ENCODE peak calls at places on chromosome 14, in seven cellular contexts. F, D, C, Q, R, W and A are unnamed samples.

GRCh38 chr14:49420201-49420600 is 166.0 kb downstream of the RPS29 start:
- DNase-seq in F (no peak), D (no peak), C (no peak), Q (no peak), R (no peak), W (no peak), A (no peak)

GRCh38 chr14:31265701-31266398 is 58.3 kb upstream of the HECTD1 start:
- DNase-seq in F (no peak), D (no peak), C (no peak), Q (peak), R (peak), W (no peak), A (no peak)

GRCh38 chr14:94426526-94426925 is 26.1 kb downstream of the SERPINA11 start:
- DNase-seq in F (no peak), D (no peak), C (no peak), Q (no peak), R (no peak), W (no peak), A (no peak)

GRCh38 chr14:76918176-76918750 is 92.1 kb downstream of the LRRC74A start:
- DNase-seq in F (peak), D (no peak), C (no peak), Q (no peak), R (no peak), W (no peak), A (peak)

GRCh38 chr14:68740798-68741480 is 51.9 kb downstream of the ZFP36L1 start:
- DNase-seq in F (no peak), D (no peak), C (no peak), Q (peak), R (no peak), W (no peak), A (no peak)

GRCh38 chr14:34227834-34228662 is 234.0 kb downstream of the SPTSSA start:
- DNase-seq in F (peak), D (peak), C (peak), Q (peak), R (peak), W (no peak), A (peak)

GRCh38 chr14:77043177-77043983 is 14.9 kb upstream of the IRF2BPL start:
- DNase-seq in F (no peak), D (no peak), C (no peak), Q (no peak), R (peak), W (peak), A (no peak)

GRCh38 chr14:31758941-31759340 is 197.7 kb downstream of the NUBPL start:
- DNase-seq in F (no peak), D (no peak), C (no peak), Q (no peak), R (no peak), W (no peak), A (no peak)

DNA sequence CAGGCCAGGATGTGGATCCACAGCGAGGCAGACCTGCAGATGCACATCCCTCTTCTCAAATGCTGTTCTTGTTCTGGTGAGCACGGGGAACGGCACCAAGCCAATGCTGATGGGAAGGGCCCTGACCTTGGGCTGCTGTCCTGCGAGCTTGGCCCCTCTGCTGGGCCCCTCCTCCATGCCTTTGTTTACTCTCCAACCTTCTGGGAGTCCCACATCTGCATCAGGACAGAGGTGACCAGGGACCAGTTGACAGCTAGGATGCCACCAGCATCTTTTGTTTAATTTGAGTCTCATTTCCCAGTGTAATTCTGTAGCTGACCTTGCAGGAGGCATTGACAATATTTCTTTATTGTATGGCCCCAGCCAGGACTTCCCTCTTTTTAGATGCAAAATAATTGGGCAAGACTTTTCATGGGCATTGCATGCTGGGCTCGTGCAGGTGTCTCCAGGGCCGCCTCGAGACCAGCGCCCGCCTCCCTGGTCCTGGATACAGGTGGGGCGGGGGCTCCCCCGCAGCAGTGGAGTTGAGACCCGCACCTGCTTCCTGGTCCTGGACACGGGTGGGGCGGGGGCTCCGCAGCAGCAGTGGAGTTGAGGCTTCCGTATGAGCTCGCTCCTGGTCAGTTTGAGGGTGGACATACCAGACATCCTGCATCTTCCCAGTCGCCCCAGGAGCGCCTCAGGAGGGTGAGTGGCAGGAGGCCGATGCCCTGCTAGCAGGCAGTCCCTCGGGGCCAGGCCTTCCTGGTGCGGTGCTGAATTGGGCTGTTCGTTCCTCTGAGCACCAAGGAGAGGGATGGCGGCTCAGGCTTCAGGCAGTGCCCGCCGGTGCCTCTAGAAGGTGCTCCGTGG is 11.4 kb downstream of the PACS2 start:
- DNase-seq in F (peak), D (no peak), C (no peak), Q (no peak), R (no peak), W (no peak), A (no peak)
- TF ChIP-seq JUND in F (no peak), D (no peak), C (no peak), Q (no peak), R (no peak), W (no peak), A (no peak)

DNA sequence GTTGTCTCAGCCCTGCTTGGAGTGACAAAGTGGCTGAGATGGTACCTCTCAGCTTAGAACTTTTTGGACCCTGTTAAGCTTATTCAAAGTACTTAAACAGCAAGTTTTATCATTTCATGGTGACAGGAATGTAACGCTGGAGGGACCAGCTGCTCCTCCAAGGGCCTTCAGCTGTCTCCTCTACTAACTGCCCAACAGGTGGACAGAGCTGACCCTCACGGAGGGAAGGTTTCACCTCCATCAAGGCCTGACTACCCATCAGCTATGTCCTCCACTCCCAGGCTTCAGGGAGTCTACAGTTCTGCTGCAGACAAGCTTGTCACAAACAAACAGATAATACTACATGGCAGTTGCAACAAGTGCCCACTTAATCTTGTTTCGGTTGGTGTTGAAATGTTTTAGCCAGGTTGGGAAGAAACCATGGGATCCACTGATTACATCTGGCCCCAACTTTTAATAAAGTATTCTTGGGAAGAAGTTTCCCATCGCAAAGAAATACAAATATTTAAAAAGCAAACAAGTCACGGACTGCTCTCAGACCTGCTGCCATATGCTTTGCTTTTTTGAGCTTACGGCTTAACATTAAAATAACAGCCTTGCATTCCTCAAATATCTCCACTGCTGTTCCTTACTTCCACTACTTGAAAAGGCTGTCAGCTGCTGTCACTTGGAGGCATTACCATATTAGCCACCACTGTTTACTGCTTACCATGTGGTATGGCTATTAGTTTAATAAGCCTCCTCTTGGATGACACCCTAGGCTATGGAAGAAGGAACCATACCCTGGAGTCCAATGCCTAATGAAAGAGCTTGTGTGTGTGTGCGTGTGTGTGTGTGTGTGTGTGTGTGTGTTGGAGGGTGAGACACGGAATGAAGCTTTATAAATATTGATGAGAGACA is 174.9 kb downstream of the TTC7B start:
- DNase-seq in F (no peak), D (no peak), C (no peak), Q (no peak), R (no peak), W (no peak), A (peak)
- TF ChIP-seq JUND in F (no peak), D (no peak), C (no peak), Q (no peak), R (no peak), W (no peak), A (no peak)

GRCh38 chr14:95830386-95830785 is 46.2 kb upstream of the TUNAR start:
- DNase-seq in F (no peak), D (no peak), C (peak), Q (no peak), R (no peak), W (no peak), A (no peak)

GRCh38 chr14:95832012-95832411 is 44.6 kb upstream of the TUNAR start:
- DNase-seq in F (no peak), D (no peak), C (peak), Q (no peak), R (no peak), W (no peak), A (no peak)

GRCh38 chr14:95828649-95829265 is 47.9 kb upstream of the TUNAR start:
- DNase-seq in F (no peak), D (no peak), C (no peak), Q (no peak), R (no peak), W (no peak), A (no peak)

GRCh38 chr14:95829321-95829720 is 47.3 kb upstream of the TUNAR start:
- DNase-seq in F (no peak), D (no peak), C (peak), Q (no peak), R (no peak), W (no peak), A (no peak)

DNA sequence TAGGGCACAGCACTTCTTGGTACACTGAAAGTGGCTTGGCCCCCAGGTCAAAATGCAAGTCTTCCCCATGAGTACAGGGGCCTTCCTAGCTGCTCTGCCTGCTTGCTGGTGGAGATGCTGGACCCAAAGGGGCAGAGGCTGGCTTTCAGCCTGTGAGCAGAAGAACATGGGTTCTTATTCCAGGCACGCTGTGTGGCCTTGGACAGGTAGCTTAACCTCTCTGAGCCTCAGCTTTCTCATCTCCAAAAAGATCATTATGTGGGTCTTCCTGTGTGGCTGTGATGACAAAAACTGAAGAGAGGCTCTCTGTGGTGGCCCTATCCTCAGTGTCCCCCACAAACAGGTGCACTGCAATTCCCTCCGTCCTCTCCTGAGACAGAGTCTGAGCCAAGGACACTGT is 45.6 kb upstream of the TUNAR start:
- DNase-seq in F (no peak), D (no peak), C (peak), Q (no peak), R (no peak), W (no peak), A (no peak)
- TF ChIP-seq JUND in F (no peak), D (no peak), C (no peak), Q (no peak), R (no peak), W (no peak), A (no peak)

GRCh38 chr14:55731881-55732498 is 152.0 kb downstream of the KTN1 start:
- DNase-seq in F (no peak), D (peak), C (peak), Q (peak), R (peak), W (no peak), A (no peak)
- TF ChIP-seq JUND in F (no peak), D (no peak), C (no peak), Q (no peak), R (no peak), W (no peak), A (no peak)

DNA sequence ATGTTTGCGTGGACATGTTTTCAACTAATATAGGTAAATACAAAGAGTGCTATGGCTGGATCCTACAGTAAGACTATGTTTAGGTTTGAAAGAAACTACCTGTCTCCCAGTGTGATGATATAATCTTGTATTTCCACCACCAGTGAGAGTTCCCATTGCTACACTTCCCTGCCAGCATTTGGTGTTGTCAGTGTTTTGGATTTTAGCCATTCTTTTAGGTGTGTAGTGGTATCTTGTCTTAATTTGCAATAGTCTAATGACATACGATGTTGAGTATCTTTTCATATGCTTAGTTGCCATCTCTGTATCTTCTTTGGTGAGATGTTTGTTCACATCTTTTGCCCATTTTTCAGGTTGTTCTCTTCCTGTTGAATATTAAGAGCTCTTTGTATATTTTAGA is 103.5 kb downstream of the RALGAPA1 start:
- DNase-seq in F (no peak), D (no peak), C (no peak), Q (no peak), R (no peak), W (no peak), A (no peak)
- TF ChIP-seq JUND in F (no peak), D (no peak), C (no peak), Q (no peak), R (no peak), W (no peak), A (no peak)

GRCh38 chr14:54667764-54668163 is 100.8 kb downstream of the SAMD4A start:
- DNase-seq in F (no peak), D (no peak), C (no peak), Q (no peak), R (no peak), W (no peak), A (no peak)
- TF ChIP-seq JUND in F (no peak), D (no peak), C (no peak), Q (no peak), R (no peak), W (no peak), A (no peak)

DNA sequence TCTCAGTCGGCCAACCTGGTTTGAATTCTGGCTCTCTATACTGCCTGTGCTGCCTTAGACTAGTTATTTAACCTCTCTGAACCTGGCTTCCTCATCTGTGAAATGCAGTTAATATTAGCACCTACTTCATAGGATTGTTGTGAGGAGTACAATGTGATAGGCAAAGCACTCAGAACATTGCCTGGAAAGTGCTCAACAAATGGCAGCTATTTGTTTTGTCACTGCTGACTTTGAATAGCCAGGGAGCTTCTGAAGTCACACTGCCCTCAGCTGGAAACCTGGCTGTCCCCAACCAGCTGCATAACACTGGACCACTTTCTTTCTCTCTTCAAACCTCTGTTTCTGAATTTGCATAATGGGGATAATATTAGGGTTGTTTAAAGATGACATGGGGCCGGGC is 9.6 kb downstream of the TMEM30B start:
- DNase-seq in F (no peak), D (no peak), C (no peak), Q (no peak), R (no peak), W (no peak), A (no peak)
- TF ChIP-seq JUND in F (no peak), D (no peak), C (no peak), Q (no peak), R (no peak), W (no peak), A (no peak)

GRCh38 chr14:23299986-23300686 is 2.5 kb downstream of the PPP1R3E start:
- DNase-seq in F (no peak), D (no peak), C (no peak), Q (no peak), R (no peak), W (no peak), A (no peak)
- TF ChIP-seq JUND in F (no peak), D (no peak), C (no peak), Q (no peak), R (no peak), W (no peak), A (no peak)

DNA sequence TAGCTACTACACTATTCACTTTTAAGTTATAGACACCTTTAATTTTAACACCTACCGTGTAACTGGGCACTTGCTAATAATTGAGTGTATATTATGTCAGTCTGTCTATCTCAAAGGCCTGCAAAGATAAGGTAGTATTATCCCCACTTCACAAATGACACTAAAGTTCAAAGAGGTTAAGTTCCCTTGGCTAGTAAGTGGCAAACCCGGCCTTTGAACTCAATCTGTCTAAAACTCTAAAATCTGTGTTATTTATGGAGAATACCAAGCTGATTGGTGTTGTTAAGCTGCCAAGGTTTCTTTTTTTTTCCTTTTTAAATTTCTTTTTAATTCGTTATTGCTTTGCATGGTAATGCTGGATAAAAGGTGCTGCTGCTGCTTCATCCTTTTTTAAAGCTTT is 37.7 kb downstream of the YLPM1 start:
- DNase-seq in F (no peak), D (no peak), C (no peak), Q (no peak), R (no peak), W (no peak), A (no peak)
- TF ChIP-seq JUND in F (no peak), D (no peak), C (no peak), Q (no peak), R (no peak), W (no peak), A (no peak)

GRCh38 chr14:78157855-78158436 is 12.2 kb upstream of the NRXN3 start:
- DNase-seq in F (no peak), D (no peak), C (peak), Q (peak), R (peak), W (no peak), A (peak)
- TF ChIP-seq JUND in F (no peak), D (no peak), C (no peak), Q (no peak), R (no peak), W (no peak), A (no peak)